ENCODE peak calls at places on chromosomes 11 and 22, in six cellular contexts. V is RPMI7951, D is NCI-H1417, L is GM12865, B is GF-D8, W is left kidney. M is an unnamed sample.

GRCh38 chr11:126914941-126915340 is 85.6 kb downstream of the KIRREL3 start:
- DNase-seq in V (no peak), D (no peak), L (no peak), B (no peak), W (no peak), M (no peak)

GRCh38 chr11:124748481-124749338 is 3.3 kb downstream of the VSIG2 start:
- DNase-seq in V (peak; percentile 29), D (no peak), L (no peak), B (no peak), W (no peak), M (peak; percentile 35)

GRCh38 chr11:83051760-83052671 is 19.7 kb downstream of the RAB30 start:
- DNase-seq in V (peak; percentile 92), D (peak; percentile 28), L (no peak), B (no peak), W (peak; percentile 66), M (peak; percentile 92)

GRCh38 chr22:29147241-29147919 is 58.3 kb upstream of the EMID1 start:
- DNase-seq in V (no peak), D (no peak), L (no peak), B (no peak), W (peak; percentile 89), M (no peak)

GRCh38 chr11:120391297-120391696 is 55.1 kb downstream of the ARHGEF12 start:
- DNase-seq in V (peak; percentile 35), D (no peak), L (no peak), B (no peak), W (peak; percentile 32), M (no peak)

GRCh38 chr11:33934450-33934849 is 42.6 kb upstream of the LMO2 start:
- DNase-seq in V (no peak), D (no peak), L (no peak), B (no peak), W (no peak), M (no peak)

GRCh38 chr22:44212936-44213335 is 32.2 kb downstream of the PARVG start:
- DNase-seq in V (no peak), D (no peak), L (no peak), B (no peak), W (no peak), M (no peak)

GRCh38 chr11:10407055-10407454 is 48.0 kb upstream of the AMPD3 start:
- DNase-seq in V (peak; percentile 87), D (no peak), L (no peak), B (no peak), W (no peak), M (peak; percentile 74)

GRCh38 chr22:36586250-36586649 is 57.3 kb upstream of the EIF3D start:
- DNase-seq in V (no peak), D (no peak), L (no peak), B (no peak), W (no peak), M (no peak)

GRCh38 chr11:110182886-110183285 is 89.7 kb downstream of the ZC3H12C start:
- DNase-seq in V (peak; percentile 73), D (no peak), L (no peak), B (no peak), W (no peak), M (peak; percentile 89)

GRCh38 chr11:130772266-130773227 is 143.7 kb downstream of the SNX19 start:
- DNase-seq in V (peak; percentile 96), D (no peak), L (peak; percentile 25), B (no peak), W (no peak), M (peak; percentile 99)

GRCh38 chr11:109508185-109508584 is 86.2 kb downstream of the C11orf87 start:
- DNase-seq in V (no peak), D (peak; percentile 40), L (no peak), B (no peak), W (peak; percentile 1), M (no peak)

GRCh38 chr11:113994077-113994954 is 19.4 kb downstream of the HTR3A start:
- DNase-seq in V (no peak), D (peak; percentile 73), L (no peak), B (no peak), W (peak; percentile 26), M (no peak)

GRCh38 chr22:44622147-44622427 is 79.9 kb upstream of the PRR5 start:
- DNase-seq in V (no peak), D (peak; percentile 90), L (peak; percentile 23), B (no peak), W (peak; percentile 78), M (no peak)

GRCh38 chr11:61265357-61265756 is 24.4 kb downstream of the PGA5 start:
- DNase-seq in V (no peak), D (no peak), L (no peak), B (no peak), W (no peak), M (no peak)

GRCh38 chr22:50016308-50016987 is 3.9 kb upstream of the IL17REL start:
- DNase-seq in V (peak; percentile 65), D (no peak), L (no peak), B (no peak), W (no peak), M (no peak)

GRCh38 chr11:73201249-73201648 is 16.8 kb upstream of the P2RY2 start:
- DNase-seq in V (no peak), D (peak; percentile 12), L (no peak), B (no peak), W (peak; percentile 32), M (no peak)

GRCh38 chr11:95576149-95576851 is 213.3 kb downstream of the FAM76B start:
- DNase-seq in V (no peak), D (no peak), L (no peak), B (no peak), W (no peak), M (no peak)

GRCh38 chr11:29482510-29482909 is 534.3 kb downstream of the KCNA4 start:
- DNase-seq in V (no peak), D (no peak), L (no peak), B (no peak), W (peak; percentile 71), M (no peak)

GRCh38 chr22:49251371-49251770 is 576.3 kb downstream of the BRD1 start:
- DNase-seq in V (no peak), D (no peak), L (no peak), B (no peak), W (no peak), M (no peak)

GRCh38 chr22:48178536-48178935 is 1416.1 kb downstream of the TBC1D22A start:
- DNase-seq in V (no peak), D (no peak), L (no peak), B (no peak), W (no peak), M (no peak)

GRCh38 chr11:63920126-63920869 is 3.3 kb upstream of the RCOR2 start:
- DNase-seq in V (no peak), D (no peak), L (no peak), B (no peak), W (peak; percentile 85), M (no peak)